ENCODE peak calls at places on chromosomes 2 and 18, in eight cellular contexts. W is A549; E is GM23338; U is sigmoid colon; O is mammary epithelial cell; N is stomach; A is upper lobe of left lung; I is CD4-positive, CD25-positive, alpha-beta regulatory T cell. X is an unnamed sample. For H3K4me1, the result is how much of the 10 kb centered on the place peaks cover.

GRCh38 chr2:25115902-25116301 is 52.5 kb downstream of the POMC start:
- DNase-seq in U (no peak), A (no peak), N (no peak), E (no peak), I (no peak), W (no peak), O (no peak), X (peak)

GRCh38 chr2:233165543-233165894 is 86.0 kb upstream of the ATG16L1 start:
- DNase-seq in O (no peak), N (no peak), E (no peak), U (no peak), I (no peak), A (no peak), W (no peak), X (no peak)

GRCh38 chr18:74869904-74870863 is 272.5 kb downstream of the ZNF407 start:
- DNase-seq in A (no peak), O (no peak), U (no peak), I (no peak), E (no peak), W (no peak), N (no peak), X (no peak)

GRCh38 chr2:74764429-74765272 is 69.3 kb upstream of the HK2 start:
- DNase-seq in E (no peak), W (no peak), O (no peak), N (no peak), A (no peak), I (no peak), U (no peak), X (peak)

GRCh38 chr2:190209579-190209978 is 110.0 kb downstream of the HIBCH start:
- DNase-seq in E (no peak), A (no peak), U (no peak), I (no peak), W (no peak), N (no peak), O (no peak), X (no peak)

GRCh38 chr2:160334028-160334729 is 134.1 kb upstream of the ITGB6 start:
- DNase-seq in O (no peak), U (no peak), A (no peak), N (no peak), E (no peak), I (no peak), W (no peak), X (no peak)

GRCh38 chr2:191304939-191305875 is 60.0 kb downstream of the MYO1B start:
- DNase-seq in U (peak), A (no peak), O (peak), I (no peak), E (no peak), W (no peak), N (no peak), X (no peak)

GRCh38 chr2:110991951-110992350 is 128.8 kb upstream of the BCL2L11 start:
- DNase-seq in N (no peak), I (no peak), W (no peak), O (no peak), E (no peak), U (no peak), A (no peak), X (no peak)

GRCh38 chr2:130819915-130820861 is 16.5 kb upstream of the ARHGEF4 start:
- DNase-seq in W (no peak), N (no peak), A (no peak), U (peak), E (peak), O (no peak), I (no peak), X (peak)

DNA sequence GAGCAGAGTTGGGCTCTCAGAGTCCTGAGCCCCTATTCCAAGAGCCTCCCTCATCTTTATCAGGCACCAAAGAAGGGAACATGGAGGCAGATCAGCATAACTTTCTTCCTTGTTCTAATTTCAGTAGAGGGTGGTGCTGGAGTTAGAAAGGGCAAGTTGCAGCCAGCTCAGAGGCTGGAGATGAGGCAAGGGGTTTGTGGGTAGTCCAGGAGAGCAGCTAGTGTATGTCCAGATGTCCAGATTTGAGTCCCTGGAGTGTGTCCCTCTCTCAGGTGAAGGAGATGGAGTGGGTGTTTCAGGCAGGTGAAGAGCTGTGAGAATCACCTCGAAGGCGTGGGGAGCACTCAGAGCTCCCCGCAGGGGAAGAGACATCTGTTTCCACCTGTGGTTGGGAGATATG is 478 bp upstream of the PRKAG3 start:
- DNase-seq in U (no peak), E (no peak), O (no peak), I (no peak), N (no peak), A (no peak), W (no peak), X (no peak)
- H3K27ac ChIP-seq in U (no peak), E (no peak), O (no peak), I (no peak), N (no peak), A (no peak), W (peak), X (no peak)

GRCh38 chr2:182167882-182168281 is 182.2 kb downstream of the PPP1R1C start:
- DNase-seq in U (no peak), A (no peak), E (no peak), O (no peak), I (no peak), W (no peak), N (no peak), X (no peak)

GRCh38 chr2:182163878-182164277 is 178.2 kb downstream of the PPP1R1C start:
- DNase-seq in I (no peak), N (no peak), O (no peak), A (no peak), W (no peak), E (no peak), U (no peak), X (no peak)

GRCh38 chr2:182165196-182165595 is 179.5 kb downstream of the PPP1R1C start:
- DNase-seq in I (no peak), A (no peak), E (no peak), N (no peak), U (no peak), O (peak), W (no peak), X (no peak)

GRCh38 chr2:182170341-182170740 is 184.7 kb downstream of the PPP1R1C start:
- DNase-seq in A (no peak), N (no peak), W (no peak), O (no peak), I (no peak), E (no peak), U (no peak), X (no peak)

DNA sequence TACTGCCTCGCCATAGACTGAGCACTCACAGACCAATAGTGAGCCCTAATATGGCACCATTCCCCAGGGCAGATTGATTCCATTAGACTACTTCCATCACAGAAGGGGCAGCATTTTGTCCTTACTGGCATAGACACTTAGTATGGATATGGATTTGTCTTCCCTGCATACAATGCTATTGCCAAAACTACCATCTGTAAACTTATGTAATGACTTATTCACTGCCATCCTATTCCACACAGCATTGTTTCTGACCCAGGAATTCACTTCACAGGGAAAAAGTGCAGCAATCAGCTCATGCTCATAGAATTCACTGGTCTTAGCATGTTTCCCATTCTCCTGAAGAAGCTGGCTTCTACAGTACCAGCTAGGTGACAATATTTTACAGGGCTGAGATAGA is 179.0 kb downstream of the PPP1R1C start:
- DNase-seq in W (no peak), I (no peak), E (no peak), N (no peak), A (no peak), U (no peak), O (no peak), X (no peak)
- H3K4me1 ChIP-seq in W (under half), I (under half), E (under half), N (under half), A (under half), U (under half), O (under half), X (under half)

GRCh38 chr18:57806201-57806890 is 3.2 kb upstream of the ATP8B1 start:
- DNase-seq in O (no peak), W (no peak), A (no peak), U (no peak), E (no peak), N (no peak), I (no peak), X (no peak)
- H3K27ac ChIP-seq in O (peak), W (peak), A (peak), U (peak), E (no peak), N (peak), I (no peak), X (no peak)

GRCh38 chr18:48164701-48165100 is 234.2 kb upstream of the SMAD2 start:
- DNase-seq in E (no peak), O (no peak), W (no peak), A (no peak), N (no peak), I (no peak), U (no peak), X (no peak)
- H3K4me1 ChIP-seq in E (under half), O (under half), W (under half), A (half or more), N (half or more), I (under half), U (under half), X (under half)

DNA sequence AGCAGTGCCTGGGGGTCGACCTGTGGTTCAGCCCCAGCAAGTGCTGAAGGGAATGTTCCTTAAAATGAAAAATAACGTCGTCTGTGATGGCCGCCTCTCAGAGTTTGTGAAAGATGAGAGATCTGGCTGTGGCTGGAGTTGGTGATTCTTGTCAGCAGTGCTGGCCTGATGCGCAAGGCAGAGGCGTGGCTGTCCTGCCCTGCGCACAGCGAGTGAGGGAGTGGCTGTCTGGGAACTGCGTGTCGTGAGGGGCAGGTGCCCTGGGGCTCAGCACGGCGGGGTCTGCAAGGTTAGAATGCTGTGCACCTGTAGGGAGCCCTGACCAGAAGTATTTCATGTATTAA is 8.8 kb downstream of the NFATC1 start:
- DNase-seq in N (no peak), A (no peak), I (peak), U (no peak), O (no peak), E (no peak), W (no peak), X (no peak)
- H3K27ac ChIP-seq in N (peak), A (peak), I (peak), U (peak), O (no peak), E (no peak), W (no peak), X (no peak)

GRCh38 chr2:222794585-222795579 is 66.0 kb upstream of the ACSL3 start:
- DNase-seq in I (no peak), E (peak), A (no peak), U (no peak), W (no peak), N (no peak), O (no peak), X (no peak)
- H3K4me1 ChIP-seq in I (under half), E (under half), A (under half), U (under half), W (under half), N (half or more), O (under half), X (under half)

GRCh38 chr2:178047391-178047790 is 25.2 kb downstream of the PDE11A start:
- DNase-seq in O (no peak), W (no peak), N (no peak), A (no peak), E (no peak), U (no peak), I (no peak), X (no peak)

DNA sequence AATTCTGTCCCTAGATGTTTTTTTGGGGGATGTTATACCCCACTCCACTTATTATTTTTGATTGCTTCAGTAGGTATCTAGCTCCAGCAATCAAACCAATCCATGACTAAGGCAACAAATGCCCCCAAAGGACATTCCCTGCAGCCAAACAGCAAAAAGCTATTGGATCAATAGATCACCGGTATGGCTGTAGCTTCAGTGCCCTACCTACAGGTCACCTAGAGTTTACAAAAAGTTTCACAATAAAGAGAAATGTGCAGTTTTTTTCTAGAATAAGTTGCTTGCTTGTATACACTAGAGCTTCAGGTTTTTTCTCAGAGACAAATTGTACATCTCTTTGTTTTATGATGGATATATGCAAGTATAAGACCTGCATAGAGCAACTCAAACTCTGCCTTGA is 27.7 kb downstream of the PDE11A start:
- DNase-seq in U (no peak), N (no peak), I (no peak), O (no peak), E (no peak), A (no peak), W (no peak), X (no peak)
- H3K27ac ChIP-seq in U (no peak), N (no peak), I (no peak), O (no peak), E (no peak), A (no peak), W (no peak), X (no peak)

X was measured in cardiac muscle cell.